ENCODE peak calls at places on chromosomes 7 and 10, in ten cellular contexts. F, M, S, N, C, J, Z, A, R and B are unnamed samples.

GRCh38 chr7:101901661-101902491 is 84.5 kb downstream of the CUX1 start:
- DNase-seq in Z (peak), J (no peak), N (no peak), M (no peak), R (no peak), C (no peak), A (no peak), F (no peak), S (no peak), B (no peak)

GRCh38 chr10:73940634-73941221 is 29.8 kb downstream of the PLAU start:
- DNase-seq in N (peak), C (peak), Z (peak), J (peak), A (peak), M (no peak), R (peak), S (peak), F (peak), B (peak)

GRCh38 chr10:71795248-71795647 is 21.9 kb upstream of the VSIR start:
- DNase-seq in A (peak), R (no peak), S (peak), C (no peak), N (no peak), M (no peak), F (no peak), Z (peak), J (no peak), B (no peak)

GRCh38 chr10:114682121-114682520 is 24.0 kb upstream of the ABLIM1 start:
- DNase-seq in Z (no peak), S (no peak), J (no peak), M (peak), A (no peak), N (no peak), F (no peak), C (no peak), R (no peak), B (no peak)

GRCh38 chr10:24357344-24358021 is 148.5 kb downstream of the KIAA1217 start:
- DNase-seq in S (no peak), M (no peak), N (no peak), C (no peak), Z (no peak), F (no peak), A (no peak), R (no peak), J (no peak), B (no peak)

GRCh38 chr7:150862356-150862755 is 10.0 kb downstream of the AOC1 start:
- DNase-seq in J (no peak), F (no peak), C (no peak), Z (no peak), N (no peak), A (no peak), M (no peak), R (no peak), S (no peak), B (no peak)

GRCh38 chr7:30924624-30925023 is 13.0 kb downstream of the AQP1 start:
- DNase-seq in C (no peak), J (no peak), A (no peak), R (peak), M (no peak), F (no peak), S (no peak), Z (no peak), N (no peak), B (peak)

GRCh38 chr10:88209231-88209630 is 345.8 kb downstream of the PTEN start:
- DNase-seq in F (no peak), Z (no peak), M (no peak), C (no peak), R (no peak), N (no peak), S (no peak), A (no peak), J (no peak), B (no peak)

GRCh38 chr10:32104622-32105509 is 48.6 kb upstream of the KIF5B start:
- DNase-seq in J (peak), F (no peak), M (no peak), S (no peak), C (no peak), Z (peak), N (no peak), A (no peak), R (no peak), B (no peak)

GRCh38 chr10:115657161-115657850 is 564.1 kb downstream of the ATRNL1 start:
- DNase-seq in J (peak), Z (peak), S (peak), M (no peak), N (no peak), R (no peak), F (no peak), A (no peak), C (no peak), B (no peak)

GRCh38 chr7:3301831-3302618 is 973 bp downstream of the SDK1 start:
- DNase-seq in A (peak), C (peak), J (no peak), Z (no peak), M (peak), R (no peak), F (no peak), N (no peak), S (no peak), B (no peak)

GRCh38 chr7:45890902-45891461 is 2.7 kb downstream of the IGFBP1 start:
- DNase-seq in R (no peak), F (no peak), A (peak), J (peak), N (no peak), M (peak), Z (peak), S (peak), C (no peak), B (no peak)

GRCh38 chr7:158868754-158869410 is 12.5 kb downstream of the DYNC2I1 start:
- DNase-seq in J (no peak), S (no peak), R (no peak), C (no peak), F (no peak), N (no peak), A (no peak), M (no peak), Z (no peak), B (peak)

GRCh38 chr10:91452063-91452462 is 41.9 kb downstream of the HECTD2 start:
- DNase-seq in R (no peak), N (no peak), F (no peak), M (no peak), J (no peak), S (no peak), Z (no peak), C (no peak), A (no peak), B (no peak)

GRCh38 chr10:20891338-20891714 is 5.8 kb downstream of the NEBL start:
- DNase-seq in J (peak), N (no peak), M (no peak), Z (peak), F (no peak), C (no peak), R (no peak), S (peak), A (no peak), B (no peak)

GRCh38 chr10:33240931-33241330 is 93.5 kb downstream of the NRP1 start:
- DNase-seq in N (no peak), R (no peak), M (no peak), J (no peak), S (no peak), C (no peak), A (no peak), F (no peak), Z (peak), B (no peak)

GRCh38 chr10:133567609-133568286 is 2.4 kb upstream of the SYCE1 start:
- DNase-seq in R (no peak), S (no peak), N (no peak), A (no peak), C (no peak), M (no peak), J (no peak), Z (no peak), F (no peak), B (no peak)

GRCh38 chr10:97005349-97005748 is 173.3 kb downstream of the LCOR start:
- DNase-seq in F (no peak), A (no peak), Z (no peak), M (no peak), J (no peak), S (no peak), N (no peak), R (no peak), C (no peak), B (no peak)

GRCh38 chr7:50142421-50143113 is 49.5 kb upstream of the ZPBP start:
- DNase-seq in F (peak), S (peak), Z (peak), N (no peak), A (peak), R (no peak), M (peak), J (no peak), C (no peak), B (no peak)

GRCh38 chr7:19215421-19215820 is 70.2 kb upstream of the FERD3L start:
- DNase-seq in A (peak), S (no peak), F (no peak), N (no peak), C (no peak), Z (peak), J (peak), M (no peak), R (no peak), B (no peak)

GRCh38 chr7:128236924-128237586 is 4.0 kb upstream of the LEP start:
- DNase-seq in A (peak), F (peak), C (no peak), Z (peak), R (no peak), J (peak), S (peak), M (peak), N (no peak), B (peak)